ENCODE peak calls at places on chromosomes 13 and 19, in eight cellular contexts. T is HAP-1; I is fibroblast of pulmonary artery; E is aorta; C is OCI-LY7; R is CD8-positive, alpha-beta T cell; G is sigmoid colon; Y is GM12865. J is an unnamed sample.

GRCh38 chr13:48562296-48563066 is 29.6 kb upstream of the RCBTB2 start:
- DNase-seq in R (peak; percentile 72), C (peak; percentile 94), T (no peak), Y (peak; percentile 97), I (no peak), E (no peak), G (no peak), J (no peak)

GRCh38 chr13:23558675-23559536 is 11.3 kb upstream of the TNFRSF19 start:
- DNase-seq in R (no peak), I (peak; percentile 98), Y (peak; percentile 61), T (peak; percentile 78), E (peak; percentile 52), G (peak; percentile 83), C (no peak), J (no peak)

GRCh38 chr13:22114630-22115311 is 443.9 kb downstream of the FGF9 start:
- DNase-seq in E (peak; percentile 62), R (peak; percentile 54), G (no peak), I (no peak), C (peak; percentile 26), Y (peak; percentile 95), T (no peak), J (no peak)

GRCh38 chr13:65378943-65379519 is 1851.1 kb downstream of the PCDH9 start:
- DNase-seq in I (peak; percentile 35), C (peak; percentile 8), G (no peak), E (no peak), R (no peak), T (no peak), Y (no peak), J (no peak)

GRCh38 chr13:111061338-111062045 is 53.6 kb upstream of the ARHGEF7 start:
- DNase-seq in G (no peak), E (no peak), T (no peak), C (no peak), Y (no peak), R (no peak), I (no peak), J (no peak)

GRCh38 chr13:40494932-40495619 is 171.4 kb downstream of the FOXO1 start:
- DNase-seq in G (no peak), I (no peak), R (no peak), C (no peak), E (no peak), T (no peak), Y (no peak), J (no peak)

GRCh38 chr13:57588639-57589038 is 42.9 kb upstream of the PCDH17 start:
- DNase-seq in C (no peak), R (no peak), G (no peak), T (no peak), Y (no peak), I (no peak), E (no peak), J (no peak)

GRCh38 chr13:28576037-28576436 is 81.1 kb upstream of the FLT1 start:
- DNase-seq in Y (no peak), R (no peak), T (no peak), G (no peak), C (no peak), I (no peak), E (no peak), J (no peak)

GRCh38 chr13:94712287-94712811 is at the start of gene SOX21:
- DNase-seq in Y (no peak), C (no peak), T (peak; percentile 87), E (peak; percentile 35), G (no peak), I (no peak), R (no peak), J (no peak)

GRCh38 chr13:39565036-39565949 is 37.7 kb downstream of the LHFPL6 start:
- DNase-seq in Y (no peak), R (no peak), G (no peak), I (peak; percentile 93), T (peak; percentile 98), C (no peak), E (no peak), J (peak; percentile 51)

GRCh38 chr13:32048816-32049215 is 17.2 kb downstream of the FRY start:
- DNase-seq in G (no peak), R (no peak), Y (no peak), I (no peak), T (no peak), E (no peak), C (no peak), J (no peak)

GRCh38 chr13:79429309-79429708 is 23.3 kb upstream of the RBM26 start:
- DNase-seq in T (no peak), I (no peak), C (no peak), G (no peak), Y (no peak), E (no peak), R (no peak), J (no peak)

GRCh38 chr13:30832845-30833332 is 73.2 kb upstream of the MEDAG start:
- DNase-seq in I (peak; percentile 66), C (no peak), Y (peak; percentile 34), E (peak; percentile 67), G (no peak), T (peak; percentile 53), R (no peak), J (no peak)

GRCh38 chr13:50887153-50887552 is 22.4 kb upstream of the RNASEH2B start:
- DNase-seq in Y (no peak), G (no peak), I (no peak), R (no peak), T (no peak), C (peak; percentile 51), E (no peak), J (no peak)

GRCh38 chr13:99203601-99204579 is 3.2 kb downstream of the UBAC2 start:
- DNase-seq in Y (peak; percentile 43), T (no peak), G (no peak), C (no peak), R (no peak), E (no peak), I (no peak), J (no peak)

GRCh38 chr19:1768248-1768647 is 14.9 kb downstream of the ONECUT3 start:
- DNase-seq in E (no peak), I (no peak), R (no peak), G (no peak), T (no peak), C (no peak), Y (no peak), J (no peak)

GRCh38 chr19:40693150-40693788 is 2.8 kb upstream of the NUMBL start:
- DNase-seq in E (no peak), I (no peak), R (no peak), G (no peak), Y (no peak), T (no peak), C (no peak), J (no peak)

GRCh38 chr19:27672309-27673047 is 1540.5 kb downstream of the UQCRFS1 start:
- DNase-seq in Y (no peak), C (no peak), T (no peak), R (no peak), I (no peak), E (no peak), G (no peak), J (no peak)

DNA sequence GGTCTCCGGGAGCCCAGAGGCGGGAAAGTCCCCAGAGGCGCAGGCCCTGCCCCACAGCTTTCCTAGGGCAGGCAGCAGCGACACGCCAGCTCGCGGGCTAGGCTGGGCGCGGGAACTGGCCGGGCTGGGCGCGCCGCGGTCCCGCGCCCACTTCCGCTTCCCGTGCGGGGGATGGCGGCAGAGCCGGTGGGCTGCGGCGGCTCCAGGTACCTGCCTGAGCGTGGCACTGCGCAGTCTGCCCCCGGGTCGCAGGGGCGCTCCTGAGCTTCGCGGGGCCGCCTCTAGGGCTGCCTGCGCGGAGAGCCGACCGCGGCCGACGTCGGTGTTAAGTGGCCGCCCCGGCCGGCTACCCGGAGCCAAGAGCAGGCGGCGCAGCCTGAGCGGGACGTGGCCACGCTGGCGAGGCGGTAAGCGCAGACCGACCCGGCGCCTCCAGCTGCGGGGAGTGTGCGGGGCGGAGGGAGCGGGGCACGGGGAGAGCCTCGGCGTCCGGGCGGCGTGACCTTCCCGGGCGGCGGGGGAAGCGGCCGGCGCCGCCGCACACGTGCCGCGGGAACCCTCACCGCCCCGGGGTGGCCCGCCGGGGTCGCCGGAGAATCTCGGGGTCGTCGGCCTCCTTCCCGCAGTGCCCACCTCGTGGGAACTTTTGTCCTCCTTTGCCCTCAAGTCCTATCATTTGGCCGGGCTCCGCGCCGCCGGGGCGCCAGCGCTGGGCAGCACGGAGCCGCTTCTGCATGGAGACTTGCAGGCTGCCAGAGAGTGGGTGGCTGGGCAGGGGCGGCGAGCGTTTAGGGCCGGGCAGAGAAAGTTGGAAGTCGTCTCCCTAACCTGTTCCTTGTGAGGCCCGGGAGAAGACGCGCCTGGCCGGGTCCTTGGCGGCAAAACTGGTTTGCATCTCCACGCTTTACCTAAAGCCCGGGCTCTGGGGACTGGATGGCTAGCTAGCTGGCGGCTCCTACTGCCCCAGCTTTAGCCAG is 31.4 kb upstream of the MPHOSPH8 start:
- DNase-seq in R (peak; percentile 31), T (peak; percentile 41), E (peak; percentile 54), Y (peak; percentile 87), I (peak; percentile 41), G (no peak), C (no peak), J (no peak)
- H3K4me3 ChIP-seq in R (peak overlapping the region; percentile 46), T (peak overlapping the region; percentile 64), E (peak overlapping the region; percentile 92), Y (peak overlapping the region; percentile 87), I (peak overlapping the region; percentile 50), G (peak overlapping the region; percentile 12), C (no peak overlapping the region), J (peak overlapping the region; percentile 63)

GRCh38 chr19:49643466-49643865 is 1.5 kb downstream of the SCAF1 start:
- DNase-seq in C (no peak), G (no peak), R (no peak), Y (peak; percentile 69), T (no peak), I (no peak), E (no peak), J (no peak)
- H3K4me3 ChIP-seq in C (peak overlapping the region; percentile 93), G (no peak overlapping the region), R (no peak overlapping the region), Y (peak overlapping the region; percentile 77), T (peak overlapping the region; percentile 82), I (peak overlapping the region; percentile 20), E (no peak overlapping the region), J (peak overlapping the region; percentile 99)

GRCh38 chr19:3456925-3457530 is 23.3 kb downstream of the SMIM24 start:
- DNase-seq in Y (no peak), C (no peak), T (no peak), G (no peak), E (no peak), R (no peak), I (no peak), J (no peak)

GRCh38 chr19:3457531-3458228 is 22.6 kb downstream of the SMIM24 start:
- DNase-seq in Y (no peak), R (no peak), I (no peak), E (peak; percentile 70), T (no peak), G (no peak), C (no peak), J (no peak)

GRCh38 chr19:3459322-3459881 is 20.9 kb downstream of the SMIM24 start:
- DNase-seq in T (no peak), I (peak; percentile 96), C (no peak), R (no peak), G (peak; percentile 95), E (peak; percentile 96), Y (peak; percentile 43), J (peak; percentile 31)

GRCh38 chr19:3458595-3459284 is 21.6 kb downstream of the SMIM24 start:
- DNase-seq in R (no peak), C (no peak), T (no peak), Y (no peak), G (no peak), I (peak; percentile 62), E (peak; percentile 85), J (no peak)

GRCh38 chr19:3458229-3458555 is 22.1 kb downstream of the SMIM24 start:
- DNase-seq in C (no peak), Y (no peak), E (no peak), G (no peak), T (no peak), R (no peak), I (no peak), J (no peak)
- H3K4me3 ChIP-seq in C (no peak overlapping the region), Y (no peak overlapping the region), E (no peak overlapping the region), G (no peak overlapping the region), T (no peak overlapping the region), R (no peak overlapping the region), I (no peak overlapping the region), J (no peak overlapping the region)

GRCh38 chr19:39533003-39533512 is 406 bp upstream of the EID2B start:
- DNase-seq in Y (no peak), E (no peak), G (no peak), I (no peak), T (no peak), C (no peak), R (no peak), J (no peak)
- H3K4me3 ChIP-seq in Y (no peak overlapping the region), E (no peak overlapping the region), G (peak overlapping the region; percentile 89), I (no peak overlapping the region), T (peak overlapping the region; percentile 87), C (peak overlapping the region; percentile 89), R (peak overlapping the region; percentile 93), J (peak overlapping the region; percentile 97)